ENCODE peak calls at places on chromosomes 13 and 19, in five cellular contexts. F is globus pallidus, X is GM23338, Z is NCI-H2171 treated with DMSO at 0.1 percent for 48 hours, D is iris pigment epithelial cell. M is an unnamed sample.

GRCh38 chr19:48870048-48870447 is 1.6 kb upstream of the PLEKHA4 start:
- DNase-seq in D (no peak), F (no peak), X (no peak), Z (no peak), M (no peak)

GRCh38 chr19:22137791-22138190 is 59.0 kb downstream of the ZNF676 start:
- DNase-seq in X (no peak), D (no peak), F (no peak), Z (no peak), M (no peak)

GRCh38 chr13:106786006-106786579 is 218.2 kb upstream of the ARGLU1 start:
- DNase-seq in Z (no peak), F (no peak), D (no peak), X (no peak), M (no peak)

GRCh38 chr19:47414469-47414868 is 4.9 kb downstream of the MEIS3 start:
- DNase-seq in X (peak), F (no peak), Z (no peak), D (no peak), M (no peak)

GRCh38 chr13:95624020-95624419 is 20.5 kb downstream of the DZIP1 start:
- DNase-seq in Z (peak), X (peak), F (peak), D (peak), M (peak)

GRCh38 chr19:46546194-46546896 is 50.7 kb upstream of the PNMA8B start:
- DNase-seq in X (peak), Z (peak), F (peak), D (peak), M (peak)

GRCh38 chr13:50275392-50276063 is 260.3 kb downstream of the KCNRG start:
- DNase-seq in X (no peak), Z (peak), F (no peak), D (no peak), M (no peak)

GRCh38 chr13:102812616-102813287 is 13.8 kb downstream of the BIVM start:
- DNase-seq in X (peak), Z (no peak), F (no peak), D (peak), M (no peak)

GRCh38 chr13:68895696-68896095 is 1211.9 kb upstream of the ATXN8OS start:
- DNase-seq in D (no peak), X (no peak), F (no peak), Z (no peak), M (no peak)

GRCh38 chr13:33817843-33818661 is at the start of gene RFC3:
- DNase-seq in Z (peak), F (peak), D (peak), X (peak), M (peak)

GRCh38 chr13:83943530-83944279 is 61.4 kb upstream of the SLITRK1 start:
- DNase-seq in Z (no peak), F (peak), X (peak), D (no peak), M (no peak)

GRCh38 chr19:47133021-47133471 is 2.4 kb downstream of the SAE1 start:
- DNase-seq in F (no peak), D (no peak), Z (no peak), X (no peak), M (no peak)

GRCh38 chr13:48370815-48371214 is 42.1 kb downstream of the LPAR6 start:
- DNase-seq in D (no peak), Z (no peak), F (no peak), X (no peak), M (no peak)

GRCh38 chr19:35266149-35266903 is 2.4 kb upstream of the USF2 start:
- DNase-seq in D (no peak), F (no peak), X (no peak), Z (peak), M (no peak)

GRCh38 chr13:99380921-99381645 is 73.9 kb upstream of the GPR183 start:
- DNase-seq in F (no peak), D (no peak), Z (no peak), X (no peak), M (no peak)

GRCh38 chr13:65808061-65808460 is 1422.1 kb downstream of the PCDH9 start:
- DNase-seq in D (peak), F (no peak), X (no peak), Z (no peak), M (peak)

GRCh38 chr19:49616945-49617344 is 23.0 kb downstream of the RRAS start:
- DNase-seq in X (no peak), D (no peak), Z (no peak), F (no peak), M (no peak)

GRCh38 chr19:54191671-54192453 is 754 bp downstream of the TSEN34 start:
- DNase-seq in D (peak), F (no peak), Z (peak), X (no peak), M (no peak)

GRCh38 chr13:105915451-105915850 is 620.0 kb downstream of the EFNB2 start:
- DNase-seq in F (no peak), Z (no peak), X (no peak), D (no peak), M (no peak)

GRCh38 chr19:40613669-40614594 is 12.8 kb downstream of the LTBP4 start:
- DNase-seq in D (peak), X (peak), F (no peak), Z (peak), M (no peak)

GRCh38 chr13:94534171-94534570 is 54.7 kb upstream of the DCT start:
- DNase-seq in D (peak), F (no peak), Z (no peak), X (no peak), M (no peak)

GRCh38 chr19:58535857-58536256 is 8.0 kb upstream of the TRIM28 start:
- DNase-seq in D (no peak), X (no peak), F (no peak), Z (no peak), M (no peak)

GRCh38 chr13:94710081-94710809 is 2.1 kb downstream of the SOX21 start:
- DNase-seq in X (peak), Z (peak), D (no peak), F (no peak), M (no peak)

GRCh38 chr19:35995655-35995993 is 636 bp downstream of the SDHAF1 start:
- DNase-seq in Z (peak), D (peak), X (peak), F (no peak), M (peak)

GRCh38 chr19:15427991-15428471 is 9.2 kb upstream of the AKAP8L start:
- DNase-seq in Z (no peak), D (no peak), X (no peak), F (no peak), M (no peak)

GRCh38 chr13:79779061-79779460 is 298.1 kb downstream of the NDFIP2 start:
- DNase-seq in D (no peak), X (no peak), F (no peak), Z (no peak), M (no peak)

GRCh38 chr13:100297413-100297812 is 208.5 kb downstream of the PCCA start:
- DNase-seq in X (no peak), Z (no peak), D (no peak), F (no peak), M (no peak)

GRCh38 chr19:29690842-29691241 is 24.2 kb downstream of the C19orf12 start:
- DNase-seq in F (no peak), Z (peak), X (peak), D (peak), M (no peak)

GRCh38 chr19:54477650-54478049 is 4.6 kb upstream of the CDC42EP5 start:
- DNase-seq in D (no peak), X (no peak), Z (no peak), F (no peak), M (no peak)